ENCODE peak calls at places on chromosomes 1 and 21, in five cellular contexts. E is lower lobe of right lung, Q is NCI-H2081, I is NCI-H1436, B is Caco-2. H is an unnamed sample.
A peak's percentile ranks its signal among the peaks of the same experiment; 100 is the strongest.

GRCh38 chr1:3061981-3062615 is 6.9 kb upstream of the PRDM16 start:
- DNase-seq in E (no peak), Q (no peak), I (no peak), B (no peak), H (peak; percentile 52)

GRCh38 chr1:225689882-225690459 is 37.0 kb upstream of the ENAH start:
- DNase-seq in E (no peak), Q (no peak), I (no peak), B (no peak), H (no peak)

GRCh38 chr1:40384887-40385286 is 11.4 kb downstream of the SMAP2 start:
- DNase-seq in E (no peak), Q (no peak), I (no peak), B (no peak), H (no peak)

GRCh38 chr1:116666747-116667576 is 571 bp downstream of the IGSF3 start:
- DNase-seq in E (no peak), Q (no peak), I (no peak), B (peak; percentile 35), H (no peak)

GRCh38 chr1:30358510-30358909 is 364.9 kb downstream of the MATN1 start:
- DNase-seq in E (no peak), Q (no peak), I (no peak), B (no peak), H (no peak)

GRCh38 chr1:178155478-178156255 is 61.8 kb downstream of the RASAL2 start:
- DNase-seq in E (no peak), Q (no peak), I (no peak), B (peak; percentile 3), H (no peak)

GRCh38 chr1:153612755-153613331 is at the start of gene S100A16:
- DNase-seq in E (peak; percentile 83), Q (no peak), I (no peak), B (peak; percentile 87), H (no peak)

GRCh38 chr1:246377606-246378005 is 129.5 kb downstream of the SMYD3 start:
- DNase-seq in E (no peak), Q (no peak), I (no peak), B (no peak), H (no peak)

GRCh38 chr1:64220241-64220640 is 16.8 kb downstream of the UBE2U start:
- DNase-seq in E (no peak), Q (no peak), I (no peak), B (no peak), H (no peak)

GRCh38 chr1:203555046-203555445 is 61.1 kb downstream of the OPTC start:
- DNase-seq in E (no peak), Q (no peak), I (no peak), B (no peak), H (no peak)

GRCh38 chr1:23132033-23132432 is 36.6 kb downstream of the LUZP1 start:
- DNase-seq in E (no peak), Q (no peak), I (no peak), B (no peak), H (no peak)

GRCh38 chr21:42337830-42338729 is 12.7 kb downstream of the TFF2 start:
- DNase-seq in E (peak; percentile 86), Q (peak; percentile 85), I (peak; percentile 59), B (peak; percentile 81), H (peak; percentile 91)

GRCh38 chr21:45541221-45542039 is 810 bp downstream of the SLC19A1 start:
- DNase-seq in E (peak; percentile 91), Q (peak; percentile 63), I (peak; percentile 37), B (peak; percentile 61), H (peak; percentile 96)

GRCh38 chr21:34612557-34612956 is 2.4 kb downstream of the RCAN1 start:
- DNase-seq in E (no peak), Q (no peak), I (no peak), B (no peak), H (no peak)

GRCh38 chr1:81801032-81801833 is 499 bp downstream of the ADGRL2 start:
- DNase-seq in E (peak; percentile 51), Q (peak; percentile 75), I (peak; percentile 77), B (peak; percentile 44), H (peak; percentile 80)

GRCh38 chr1:53583021-53583902 is 124.1 kb downstream of the DMRTB1 start:
- DNase-seq in E (no peak), Q (no peak), I (no peak), B (no peak), H (peak; percentile 37)

GRCh38 chr1:113391643-113392271 is 1.4 kb downstream of the MAGI3 start:
- DNase-seq in E (no peak), Q (no peak), I (no peak), B (no peak), H (no peak)

GRCh38 chr21:41526478-41527087 is 18.6 kb upstream of the TMPRSS2 start:
- DNase-seq in E (no peak), Q (no peak), I (no peak), B (peak; percentile 27), H (no peak)

GRCh38 chr1:212916395-212917133 is 33.8 kb upstream of the VASH2 start:
- DNase-seq in E (peak; percentile 83), Q (no peak), I (peak; percentile 29), B (no peak), H (peak; percentile 74)

GRCh38 chr1:229228522-229228921 is 42.4 kb upstream of the RAB4A start:
- DNase-seq in E (no peak), Q (no peak), I (no peak), B (no peak), H (no peak)

GRCh38 chr1:12047120-12047876 is 15.8 kb upstream of the TNFRSF8 start:
- DNase-seq in E (no peak), Q (no peak), I (no peak), B (no peak), H (no peak)

GRCh38 chr1:61953790-61954150 is 211.5 kb downstream of the PATJ start:
- DNase-seq in E (no peak), Q (no peak), I (no peak), B (no peak), H (no peak)

GRCh38 chr1:46340404-46341221 is at the start of gene NSUN4:
- DNase-seq in E (peak; percentile 95), Q (peak; percentile 96), I (peak; percentile 88), B (peak; percentile 84), H (peak; percentile 95)

GRCh38 chr1:44405804-44406743 is 1.0 kb downstream of the RNF220 start:
- DNase-seq in E (peak; percentile 54), Q (peak; percentile 28), I (no peak), B (peak; percentile 10), H (peak; percentile 83)

GRCh38 chr1:243806310-243806709 is 43.7 kb downstream of the AKT3 start:
- DNase-seq in E (no peak), Q (no peak), I (no peak), B (no peak), H (no peak)

GRCh38 chr21:17455451-17455850 is 57.4 kb upstream of the CXADR start:
- DNase-seq in E (no peak), Q (no peak), I (no peak), B (no peak), H (no peak)

GRCh38 chr21:43602277-43603229 is 56.7 kb downstream of the HSF2BP start:
- DNase-seq in E (no peak), Q (no peak), I (no peak), B (no peak), H (no peak)

GRCh38 chr1:225754940-225755635 is 22.5 kb upstream of the SRP9 start:
- DNase-seq in E (no peak), Q (no peak), I (no peak), B (peak; percentile 84), H (peak; percentile 74)

GRCh38 chr1:225517221-225517620 is 89.4 kb upstream of the LBR start:
- DNase-seq in E (no peak), Q (no peak), I (no peak), B (no peak), H (no peak)

GRCh38 chr1:228735871-228736586 is 750 bp downstream of the RHOU start:
- DNase-seq in E (peak; percentile 74), Q (peak; percentile 17), I (peak; percentile 27), B (peak; percentile 50), H (peak; percentile 86)

GRCh38 chr1:31029031-31029430 is 36.5 kb downstream of the PUM1 start:
- DNase-seq in E (no peak), Q (no peak), I (no peak), B (no peak), H (no peak)

GRCh38 chr1:24481843-24482610 is 20.6 kb upstream of the RCAN3 start:
- DNase-seq in E (no peak), Q (no peak), I (no peak), B (no peak), H (no peak)

GRCh38 chr1:209805875-209806760 is at the start of gene IRF6:
- DNase-seq in E (peak; percentile 95), Q (peak; percentile 96), I (peak; percentile 92), B (peak; percentile 97), H (peak; percentile 95)

GRCh38 chr1:233248014-233248413 is 47.5 kb downstream of the PCNX2 start:
- DNase-seq in E (no peak), Q (no peak), I (no peak), B (no peak), H (no peak)

GRCh38 chr1:219917851-219918466 is 10.4 kb downstream of the SLC30A10 start:
- DNase-seq in E (no peak), Q (no peak), I (no peak), B (peak; percentile 10), H (no peak)

GRCh38 chr1:58929667-58930325 is 145.9 kb upstream of the JUN start:
- DNase-seq in E (no peak), Q (no peak), I (no peak), B (peak; percentile 51), H (no peak)

GRCh38 chr1:5811419-5811818 is 180.8 kb downstream of the NPHP4 start:
- DNase-seq in E (no peak), Q (no peak), I (no peak), B (no peak), H (no peak)

GRCh38 chr1:161885013-161885412 is 118.9 kb downstream of the ATF6 start:
- DNase-seq in E (no peak), Q (no peak), I (no peak), B (no peak), H (no peak)

GRCh38 chr1:40042337-40042736 is 1.8 kb downstream of the CAP1 start:
- DNase-seq in E (no peak), Q (no peak), I (no peak), B (no peak), H (no peak)